ENCODE peak calls at places on chromosomes 16 and 17, in four cellular contexts. One of them, this sample, is unnamed.

GRCh38 chr16:1093284-1094123 is 2.5 kb downstream of the C1QTNF8 start:
- DNase-seq in heart left ventricle: no peak
- DNase-seq in HTR-8/SVneo: no peak
- DNase-seq in cardiac fibroblast: peak; percentile 8
- DNase-seq in this sample: no peak

GRCh38 chr16:85573696-85574641 is 39.2 kb upstream of the GSE1 start:
- DNase-seq in heart left ventricle: peak; percentile 86
- DNase-seq in cardiac fibroblast: peak; percentile 87
- DNase-seq in HTR-8/SVneo: no peak
- DNase-seq in this sample: peak; percentile 77

GRCh38 chr16:30005341-30006094 is 5.3 kb downstream of the DOC2A start:
- DNase-seq in heart left ventricle: no peak
- DNase-seq in HTR-8/SVneo: peak; percentile 64
- DNase-seq in cardiac fibroblast: peak; percentile 59
- DNase-seq in this sample: peak; percentile 51

GRCh38 chr17:2111691-2112090 is 56.8 kb downstream of the HIC1 start:
- DNase-seq in heart left ventricle: no peak
- DNase-seq in cardiac fibroblast: peak; percentile 79
- DNase-seq in HTR-8/SVneo: no peak
- DNase-seq in this sample: peak; percentile 53

GRCh38 chr17:18187816-18188761 is 4.5 kb downstream of the ALKBH5 start:
- DNase-seq in heart left ventricle: peak; percentile 52
- DNase-seq in cardiac fibroblast: peak; percentile 47
- DNase-seq in HTR-8/SVneo: no peak
- DNase-seq in this sample: peak; percentile 68

GRCh38 chr17:17152385-17152784 is 53.7 kb downstream of the PLD6 start:
- DNase-seq in cardiac fibroblast: peak; percentile 19
- DNase-seq in heart left ventricle: peak; percentile 82
- DNase-seq in HTR-8/SVneo: no peak
- DNase-seq in this sample: no peak

GRCh38 chr17:27157898-27158297 is 136.0 kb upstream of the WSB1 start:
- DNase-seq in heart left ventricle: no peak
- DNase-seq in cardiac fibroblast: no peak
- DNase-seq in HTR-8/SVneo: no peak
- DNase-seq in this sample: no peak

GRCh38 chr16:5490499-5490898 is 392.9 kb upstream of the EEF2KMT start:
- DNase-seq in cardiac fibroblast: no peak
- DNase-seq in heart left ventricle: no peak
- DNase-seq in HTR-8/SVneo: no peak
- DNase-seq in this sample: no peak

GRCh38 chr17:31508310-31509094 is 117.0 kb downstream of the RAB11FIP4 start:
- DNase-seq in heart left ventricle: no peak
- DNase-seq in HTR-8/SVneo: no peak
- DNase-seq in cardiac fibroblast: no peak
- DNase-seq in this sample: no peak

GRCh38 chr17:1487939-1488825 is 4.3 kb downstream of the MYO1C start:
- DNase-seq in heart left ventricle: peak; percentile 90
- DNase-seq in HTR-8/SVneo: peak; percentile 81
- DNase-seq in cardiac fibroblast: peak; percentile 95
- DNase-seq in this sample: peak; percentile 82

GRCh38 chr16:66315210-66315825 is 51.2 kb upstream of the CDH5 start:
- DNase-seq in heart left ventricle: peak; percentile 52
- DNase-seq in HTR-8/SVneo: peak; percentile 89
- DNase-seq in cardiac fibroblast: peak; percentile 87
- DNase-seq in this sample: peak; percentile 84

GRCh38 chr17:16442141-16442540 is 26.8 kb downstream of the TRPV2 start:
- DNase-seq in cardiac fibroblast: peak; percentile 70
- DNase-seq in heart left ventricle: no peak
- DNase-seq in HTR-8/SVneo: no peak
- DNase-seq in this sample: peak; percentile 49

GRCh38 chr17:74305865-74306654 is 20.0 kb upstream of the KIF19 start:
- DNase-seq in cardiac fibroblast: no peak
- DNase-seq in HTR-8/SVneo: no peak
- DNase-seq in heart left ventricle: no peak
- DNase-seq in this sample: no peak

GRCh38 chr16:6558133-6558532 is 774.5 kb upstream of the RBFOX1 start:
- DNase-seq in heart left ventricle: no peak
- DNase-seq in cardiac fibroblast: no peak
- DNase-seq in HTR-8/SVneo: no peak
- DNase-seq in this sample: no peak

GRCh38 chr17:29577778-29578211 is 9.3 kb downstream of the TP53I13 start:
- DNase-seq in HTR-8/SVneo: no peak
- DNase-seq in cardiac fibroblast: peak; percentile 75
- DNase-seq in heart left ventricle: no peak
- DNase-seq in this sample: peak; percentile 65

GRCh38 chr17:82338858-82339633 is 5.5 kb upstream of the SECTM1 start:
- DNase-seq in heart left ventricle: no peak
- DNase-seq in HTR-8/SVneo: peak; percentile 84
- DNase-seq in cardiac fibroblast: peak; percentile 65
- DNase-seq in this sample: peak; percentile 71

GRCh38 chr16:22816475-22816874 is 2.5 kb downstream of the HS3ST2 start:
- DNase-seq in HTR-8/SVneo: no peak
- DNase-seq in heart left ventricle: no peak
- DNase-seq in cardiac fibroblast: no peak
- DNase-seq in this sample: no peak

GRCh38 chr17:57445051-57445450 is 188.7 kb downstream of the MSI2 start:
- DNase-seq in heart left ventricle: no peak
- DNase-seq in HTR-8/SVneo: peak; percentile 72
- DNase-seq in cardiac fibroblast: peak; percentile 19
- DNase-seq in this sample: no peak

GRCh38 chr17:36856169-36856568 is 81.1 kb upstream of the LHX1 start:
- DNase-seq in HTR-8/SVneo: no peak
- DNase-seq in cardiac fibroblast: no peak
- DNase-seq in heart left ventricle: no peak
- DNase-seq in this sample: no peak

GRCh38 chr17:49016775-49017463 is 19.7 kb downstream of the IGF2BP1 start:
- DNase-seq in HTR-8/SVneo: peak; percentile 88
- DNase-seq in cardiac fibroblast: peak; percentile 94
- DNase-seq in heart left ventricle: no peak
- DNase-seq in this sample: peak; percentile 82

GRCh38 chr16:57999366-57999970 is 1.0 kb downstream of the ZNF319 start:
- DNase-seq in cardiac fibroblast: no peak
- DNase-seq in heart left ventricle: no peak
- DNase-seq in HTR-8/SVneo: no peak
- DNase-seq in this sample: no peak

GRCh38 chr17:2023692-2024571 is 1.2 kb downstream of the RTN4RL1 start:
- DNase-seq in cardiac fibroblast: peak; percentile 75
- DNase-seq in heart left ventricle: no peak
- DNase-seq in HTR-8/SVneo: no peak
- DNase-seq in this sample: peak; percentile 35

GRCh38 chr16:31225193-31225592 is 8.3 kb upstream of the PYDC1 start:
- DNase-seq in cardiac fibroblast: no peak
- DNase-seq in HTR-8/SVneo: no peak
- DNase-seq in heart left ventricle: no peak
- DNase-seq in this sample: no peak